ENCODE peak calls at places on chromosomes 4 and X, in four cellular contexts. O, T, R and C are unnamed samples. For H3K4me1, the result is how much of the 10 kb centered on the place peaks cover.

GRCh38 chrX:51795136-51795535 is 51.9 kb downstream of the GSPT2 start:
- DNase-seq in O (no peak), T (no peak), R (no peak), C (no peak)

GRCh38 chrX:100289159-100289558 is 120.9 kb downstream of the PCDH19 start:
- DNase-seq in O (no peak), T (no peak), R (no peak), C (no peak)

GRCh38 chrX:108307408-108308085 is 130.7 kb downstream of the COL4A6 start:
- DNase-seq in O (no peak), T (peak), R (no peak), C (no peak)

GRCh38 chrX:3263681-3264126 is 82.7 kb downstream of the MXRA5 start:
- DNase-seq in O (no peak), T (no peak), R (no peak), C (no peak)

GRCh38 chr4:156672924-156673323 is 298.7 kb downstream of the PDGFC start:
- DNase-seq in O (no peak), T (no peak), R (no peak), C (no peak)

GRCh38 chrX:79366888-79367749 is at the start of gene ITM2A:
- DNase-seq in O (peak), T (peak), R (peak), C (peak)

GRCh38 chr4:155025762-155026457 is 182.5 kb upstream of the NPY2R start:
- DNase-seq in O (peak), T (peak), R (no peak), C (no peak)

GRCh38 chr4:178781779-178782178 is 1339.5 kb upstream of the AGA start:
- DNase-seq in O (no peak), T (no peak), R (no peak), C (no peak)

GRCh38 chrX:87397103-87397886 is 120.3 kb upstream of the KLHL4 start:
- DNase-seq in O (no peak), T (no peak), R (no peak), C (no peak)

GRCh38 chr4:40678421-40678820 is 48.8 kb upstream of the RBM47 start:
- DNase-seq in O (no peak), T (no peak), R (no peak), C (no peak)

GRCh38 chr4:88027611-88028608 is 20.5 kb downstream of the PKD2 start:
- DNase-seq in O (no peak), T (no peak), R (no peak), C (no peak)

GRCh38 chr4:5451243-5451642 is 257.1 kb downstream of the EVC2 start:
- DNase-seq in O (no peak), T (no peak), R (no peak), C (no peak)

GRCh38 chr4:3235581-3235980 is 13.4 kb upstream of the MSANTD1 start:
- DNase-seq in O (no peak), T (no peak), R (no peak), C (no peak)

GRCh38 chr4:83536649-83537352 is 893 bp downstream of the GPAT3 start:
- DNase-seq in O (no peak), T (no peak), R (no peak), C (peak)

GRCh38 chr4:83535520-83535944 is 376 bp upstream of the GPAT3 start:
- DNase-seq in O (peak), T (peak), R (no peak), C (peak)

DNA sequence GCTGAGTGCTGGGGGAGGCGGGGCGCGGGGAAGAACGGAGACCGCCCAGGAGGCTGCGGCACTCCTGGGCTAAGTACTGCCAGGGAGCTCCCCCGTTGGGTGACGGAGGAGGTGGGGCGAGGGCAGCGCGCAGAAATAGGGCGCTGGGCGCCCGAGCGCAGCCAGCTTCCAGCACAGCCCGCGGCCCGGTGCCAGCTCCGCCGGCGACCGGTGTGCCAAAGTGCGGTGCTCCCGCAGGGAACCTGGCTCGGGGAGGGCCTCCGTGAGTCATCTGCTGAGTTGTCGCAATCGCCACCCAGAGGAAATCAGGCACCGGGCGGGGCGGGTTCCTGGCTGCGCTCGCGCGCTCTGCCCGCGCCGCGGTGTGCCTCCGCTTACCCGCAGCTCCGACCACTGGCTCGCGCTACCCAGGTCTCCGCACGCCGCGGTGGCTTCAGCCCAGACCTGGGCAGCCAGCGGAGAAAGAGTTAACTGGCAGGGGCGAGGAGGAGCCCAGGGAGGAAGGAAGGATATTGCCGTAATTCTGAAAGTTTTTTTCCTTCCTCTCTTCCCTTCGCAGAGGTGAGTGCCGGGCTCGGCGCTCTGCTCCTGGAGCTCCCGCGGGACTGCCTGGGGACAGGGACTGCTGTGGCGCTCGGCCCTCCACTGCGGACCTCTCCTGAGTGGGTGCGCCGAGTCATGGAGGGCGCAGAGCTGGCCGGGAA is at the start of gene GPAT3:
- DNase-seq in O (peak), T (peak), R (peak), C (peak)
- TF ChIP-seq POLR2A in O (no peak), T (no peak), R (peak), C (peak)

DNA sequence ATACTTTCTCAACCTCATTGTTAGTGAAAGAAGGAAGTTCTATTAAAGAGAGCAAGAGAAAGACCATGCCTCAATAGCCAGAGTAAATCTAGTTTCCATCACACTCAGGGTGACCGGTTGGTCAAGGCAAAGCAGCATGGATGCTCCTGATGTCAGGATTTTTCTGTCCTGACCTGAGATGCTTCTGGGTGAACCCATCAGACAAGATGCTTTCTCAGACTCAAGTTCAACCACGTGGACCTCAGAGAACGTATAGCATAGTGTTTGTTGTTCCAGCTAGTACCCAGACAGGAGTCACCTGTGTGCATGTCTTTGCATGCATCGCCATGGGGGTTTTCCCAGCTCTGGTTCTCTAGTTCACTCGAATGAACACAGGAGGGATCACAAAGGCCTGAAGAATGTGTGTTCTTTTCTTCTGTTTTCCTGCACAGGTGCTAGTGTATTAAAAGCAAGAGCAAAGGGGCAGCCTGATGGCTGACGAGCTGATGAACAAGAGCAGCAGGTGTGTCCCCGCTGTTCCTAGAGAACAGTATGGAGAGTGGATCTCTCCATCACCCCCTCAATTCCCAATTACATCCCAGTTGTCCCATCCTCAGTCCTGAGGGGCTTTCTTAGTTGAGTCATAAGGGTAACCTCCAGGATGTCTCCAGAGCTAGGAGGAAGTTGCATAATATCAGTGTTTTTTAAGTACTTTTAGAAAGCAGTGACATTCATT is 110.5 kb upstream of the ENPP6 start:
- DNase-seq in O (no peak), T (no peak), R (peak), C (no peak)
- H3K4me1 ChIP-seq in O (under half), T (half or more), R (under half), C (under half)

GRCh38 chr4:1547131-1547862 is 136.8 kb downstream of the FAM53A start:
- DNase-seq in O (no peak), T (no peak), R (no peak), C (no peak)
- H3K4me3 ChIP-seq in O (no peak), T (no peak), R (peak), C (no peak)

GRCh38 chrX:65668362-65669310 is 1.2 kb downstream of the MSN start:
- DNase-seq in O (peak), T (peak), R (peak), C (peak)
- TF ChIP-seq POLR2A in O (no peak), T (no peak), R (no peak), C (peak)

DNA sequence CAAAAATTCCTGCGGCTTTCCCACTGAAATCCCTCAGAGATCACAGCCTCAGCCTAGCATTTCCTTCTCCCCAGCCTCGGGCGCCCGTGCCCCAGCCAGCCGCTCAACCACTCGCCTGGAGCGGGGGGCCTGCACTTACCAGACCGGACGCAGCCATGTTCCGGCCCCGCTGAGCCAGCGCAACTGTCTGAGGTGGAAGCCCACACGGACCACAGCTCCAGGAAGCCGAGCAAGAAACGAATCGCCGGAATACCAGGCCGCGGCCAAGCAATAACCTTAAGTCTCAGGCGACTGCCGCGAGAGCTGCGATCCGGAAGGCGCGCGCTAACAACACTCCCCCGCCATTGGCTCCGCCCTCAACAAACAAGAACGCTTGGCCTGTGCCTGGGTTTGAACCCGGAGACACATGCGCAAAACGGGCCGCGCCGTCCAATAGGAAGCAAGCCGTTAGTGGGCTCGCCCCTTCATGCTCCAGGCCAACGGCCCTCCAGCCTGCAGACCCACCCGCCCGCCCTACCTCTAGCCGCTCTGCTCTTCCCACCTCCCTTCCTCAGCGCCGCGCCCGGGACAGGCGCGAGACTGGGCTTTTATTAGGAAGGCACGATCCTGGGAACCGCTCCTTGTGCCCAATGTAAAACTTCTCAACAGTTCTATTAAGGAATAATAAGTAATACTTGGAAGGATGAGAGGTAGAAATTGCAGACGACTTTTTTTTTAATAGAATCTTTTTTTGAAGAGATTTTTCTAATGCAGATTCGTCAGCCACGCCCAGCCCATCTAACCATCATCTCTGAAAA is at the start of gene CENPC:
- DNase-seq in O (peak), T (peak), R (peak), C (peak)
- H3K4me1 ChIP-seq in O (under half), T (under half), R (under half), C (under half)